ENCODE peak calls at places on chromosomes 1 and 21, in seven cellular contexts. A, O, D, Q, L, P and W are unnamed samples. For H3K4me1, the result is how much of the 10 kb centered on the place peaks cover.

GRCh38 chr1:21280482-21280881 is 9.8 kb downstream of the ECE1 start:
- DNase-seq in A (no peak), L (no peak), Q (no peak), O (no peak), D (no peak), P (no peak), W (no peak)

GRCh38 chr1:165353731-165354671 is 2.5 kb downstream of the LMX1A start:
- DNase-seq in A (no peak), P (no peak), D (no peak), O (no peak), L (no peak), Q (no peak), W (no peak)

GRCh38 chr1:40404670-40405462 is 31.3 kb downstream of the SMAP2 start:
- DNase-seq in P (peak), D (no peak), O (no peak), Q (peak), A (peak), L (no peak), W (no peak)

GRCh38 chr1:36342426-36343185 is 19.2 kb upstream of the EVA1B start:
- DNase-seq in D (peak), O (no peak), L (peak), A (peak), P (peak), Q (peak), W (no peak)

GRCh38 chr21:44699502-44700001 is 2.6 kb downstream of the KRTAP10-12 start:
- DNase-seq in O (no peak), L (no peak), D (no peak), A (no peak), Q (no peak), P (no peak), W (peak)

GRCh38 chr1:25647106-25647505 is 30.5 kb downstream of the MAN1C1 start:
- DNase-seq in O (no peak), L (no peak), A (no peak), Q (no peak), D (no peak), P (no peak), W (peak)

GRCh38 chr1:178942285-178943218 is 71.7 kb upstream of the ANGPTL1 start:
- DNase-seq in L (no peak), O (no peak), A (peak), Q (no peak), P (no peak), D (no peak), W (peak)

GRCh38 chr1:9455487-9456237 is 83.6 kb upstream of the SLC25A33 start:
- DNase-seq in Q (peak), A (peak), P (peak), D (peak), L (peak), O (no peak), W (no peak)

GRCh38 chr1:100034465-100034864 is 64.7 kb downstream of the SLC35A3 start:
- DNase-seq in Q (peak), A (peak), O (no peak), D (no peak), L (no peak), P (peak), W (no peak)

GRCh38 chr1:242467556-242468145 is 56.8 kb downstream of the PLD5 start:
- DNase-seq in O (no peak), P (no peak), Q (peak), A (peak), D (no peak), L (no peak), W (peak)

GRCh38 chr21:32524010-32524719 is 61.2 kb downstream of the TCP10L start:
- DNase-seq in P (no peak), Q (no peak), O (no peak), D (no peak), L (no peak), A (peak), W (peak)

DNA sequence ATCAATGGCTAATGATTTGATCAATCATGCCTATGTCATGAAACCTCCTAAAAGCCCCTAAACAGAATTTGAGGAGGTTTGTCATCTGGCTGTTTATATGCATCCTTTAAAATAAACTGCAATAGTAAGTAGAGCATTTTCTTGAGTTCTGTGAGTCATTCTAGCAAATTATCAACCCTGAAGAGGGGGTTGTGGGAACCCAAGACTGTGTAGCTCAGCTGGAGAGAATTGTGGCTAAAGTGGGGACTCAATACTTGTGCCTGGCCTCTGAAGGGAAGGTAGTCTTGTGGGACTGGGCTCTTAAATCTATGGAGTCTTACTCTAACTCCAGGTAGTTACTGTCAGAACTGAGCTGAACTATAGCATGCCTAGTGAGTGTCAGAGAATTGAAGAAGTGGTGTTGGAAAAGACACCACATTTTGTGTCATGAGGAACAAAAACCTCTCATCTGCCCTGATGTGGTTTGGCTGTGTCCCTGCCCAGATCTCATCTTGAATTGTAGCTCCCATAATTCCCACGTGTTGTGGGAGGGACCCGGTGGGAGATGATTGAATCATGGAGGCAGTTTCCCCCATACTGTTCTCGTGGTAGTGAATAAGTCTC is 402.4 kb downstream of the USH2A start:
- DNase-seq in P (no peak), O (no peak), L (no peak), A (no peak), Q (no peak), D (no peak), W (no peak)
- H3K4me1 ChIP-seq in P (under half), O (under half), L (under half), A (under half), Q (under half), D (under half), W (under half)

DNA sequence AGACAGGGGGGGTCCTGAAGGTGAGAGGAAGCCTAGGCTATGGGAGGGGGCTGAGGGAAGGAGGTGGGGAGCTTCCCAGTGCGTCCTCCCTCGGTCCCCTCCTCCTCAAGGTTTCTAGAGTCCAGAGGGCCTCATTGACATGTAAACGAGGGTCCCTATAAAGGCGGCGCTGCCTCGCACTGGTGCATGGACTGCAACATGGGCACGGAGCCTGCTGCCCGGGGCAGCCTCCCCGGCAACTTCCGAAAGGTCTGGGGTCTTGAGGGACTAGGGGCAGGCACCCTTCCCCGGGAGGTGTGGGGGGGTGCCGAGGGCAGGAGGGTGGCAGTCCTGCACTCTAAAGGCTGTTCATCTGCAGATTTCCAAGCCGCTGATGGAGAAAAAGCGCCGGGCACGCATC is at the start of gene HES3:
- DNase-seq in D (no peak), P (no peak), Q (no peak), L (no peak), A (no peak), O (no peak), W (no peak)
- H3K4me3 ChIP-seq in D (no peak), P (no peak), Q (no peak), L (no peak), A (no peak), O (no peak), W (no peak)

GRCh38 chr1:55604194-55604593 is 389.0 kb upstream of the USP24 start:
- DNase-seq in O (no peak), P (no peak), Q (no peak), D (no peak), L (no peak), A (no peak), W (no peak)
- H3K27ac ChIP-seq in O (no peak), P (no peak), Q (no peak), D (no peak), L (no peak), A (no peak), W (peak)

DNA sequence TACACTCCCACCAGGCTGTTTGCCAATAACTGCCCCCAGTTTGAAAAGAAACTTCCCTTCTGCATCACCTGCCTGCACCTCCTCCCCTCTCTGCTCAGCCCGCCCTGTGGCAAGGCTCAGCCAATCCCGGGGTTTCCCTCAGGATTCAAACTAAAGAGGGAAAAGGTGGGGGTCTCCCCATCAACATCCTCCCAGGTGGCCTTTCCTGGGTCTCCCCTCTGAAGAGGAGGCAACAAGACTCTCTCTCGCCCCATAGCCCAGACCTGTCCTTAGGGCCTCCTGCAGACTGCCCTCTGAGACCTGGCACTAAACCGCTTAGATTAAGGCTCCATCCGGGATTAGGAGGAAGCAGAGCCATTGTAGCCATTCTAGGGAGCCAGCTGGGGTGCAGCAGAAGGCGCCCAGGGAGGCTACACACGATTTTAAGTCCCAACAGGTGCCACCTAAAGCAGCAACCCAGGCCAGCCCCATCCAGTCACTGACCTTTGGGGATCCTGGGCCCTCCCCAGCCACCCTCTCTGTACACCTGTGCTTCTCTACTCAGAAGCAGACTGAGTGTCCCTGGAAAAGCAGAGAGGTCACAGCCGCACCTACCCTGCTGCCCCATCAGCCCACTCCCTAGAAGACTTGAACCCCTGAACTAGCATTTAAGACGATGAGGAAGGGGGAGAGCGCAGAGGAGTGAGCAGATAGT is 3.4 kb downstream of the IGSF9 start:
- DNase-seq in A (no peak), O (no peak), D (peak), L (no peak), P (no peak), Q (no peak), W (no peak)
- H3K4me1 ChIP-seq in A (under half), O (half or more), D (under half), L (under half), P (under half), Q (under half), W (under half)

DNA sequence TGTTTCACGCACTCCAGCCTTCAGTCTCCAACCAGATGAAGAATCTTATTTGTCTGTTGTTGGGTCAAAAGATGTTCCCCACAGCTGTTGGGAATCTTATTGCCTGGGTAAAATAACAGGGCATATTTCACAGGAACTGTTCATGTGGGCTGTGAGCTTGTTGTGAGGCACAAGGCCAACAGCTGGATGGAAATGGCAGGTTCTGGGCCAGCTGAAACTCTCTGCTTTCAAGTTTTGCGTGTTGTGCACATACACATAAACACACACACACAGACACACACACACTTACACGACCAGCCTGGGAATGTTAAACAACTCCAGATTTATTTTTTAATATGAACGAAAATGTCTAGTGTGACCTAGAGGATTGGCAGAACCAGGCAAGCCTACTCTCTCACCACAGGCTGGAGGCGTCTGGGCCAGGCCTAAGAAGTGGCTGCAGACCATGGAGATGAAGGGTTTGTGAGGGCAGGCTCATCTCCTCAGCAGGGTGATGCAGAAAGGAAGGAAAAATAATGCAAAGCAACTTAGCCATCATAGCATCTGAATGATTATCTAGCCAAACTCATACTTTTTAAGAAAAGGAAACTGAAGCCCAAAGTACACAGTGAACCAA is 357.0 kb downstream of the TTLL7 start:
- DNase-seq in D (no peak), A (peak), L (no peak), Q (no peak), P (no peak), O (no peak), W (no peak)
- H3K4me3 ChIP-seq in D (no peak), A (no peak), L (no peak), Q (no peak), P (no peak), O (no peak), W (no peak)

GRCh38 chr1:226568975-226569741 is 20.6 kb downstream of the STUM start:
- DNase-seq in L (no peak), P (no peak), Q (no peak), D (peak), A (no peak), O (no peak), W (no peak)

GRCh38 chr1:226568077-226568831 is 19.7 kb downstream of the STUM start:
- DNase-seq in D (peak), O (no peak), P (no peak), A (peak), L (peak), Q (no peak), W (no peak)

GRCh38 chr1:226571901-226572300 is 23.3 kb downstream of the STUM start:
- DNase-seq in A (no peak), L (no peak), P (no peak), Q (no peak), O (no peak), D (peak), W (no peak)

GRCh38 chr1:226572325-226572726 is 23.8 kb downstream of the STUM start:
- DNase-seq in A (no peak), L (no peak), D (peak), Q (no peak), O (no peak), P (no peak), W (no peak)

DNA sequence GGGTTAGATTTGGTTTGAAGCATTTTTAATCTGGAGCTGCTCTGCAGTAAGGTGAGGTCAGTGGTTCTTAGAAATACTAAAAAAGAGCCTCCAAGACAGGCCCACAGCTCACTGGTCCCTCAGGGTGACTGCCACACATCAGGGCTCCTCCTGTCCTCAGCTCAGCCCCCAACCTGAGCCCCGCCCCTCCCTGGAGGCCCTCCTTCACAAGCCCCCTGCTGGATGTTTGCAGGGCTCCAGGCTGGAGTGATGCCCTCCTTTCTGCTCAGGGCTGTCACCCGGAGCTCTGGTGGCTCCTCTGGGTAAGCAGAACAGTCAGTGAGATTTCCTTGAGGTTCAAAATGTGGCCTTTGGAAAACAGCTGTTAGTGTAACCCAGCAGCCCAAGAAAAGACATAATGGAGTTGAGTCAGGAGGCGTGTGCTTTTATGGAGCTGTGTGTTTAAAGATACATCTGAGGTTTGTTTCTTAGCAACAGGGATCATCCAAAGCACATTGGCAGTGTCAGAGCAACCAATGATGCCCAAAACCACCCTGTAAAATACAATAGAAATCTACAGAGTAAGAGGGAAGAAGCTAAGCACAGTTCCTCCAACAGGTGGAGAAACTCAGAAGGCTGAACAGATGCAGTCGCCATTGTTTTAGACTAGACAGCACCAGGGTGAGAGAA is 21.4 kb downstream of the STUM start:
- DNase-seq in P (no peak), O (no peak), Q (peak), L (no peak), A (no peak), D (peak), W (no peak)
- H3K27ac ChIP-seq in P (no peak), O (peak), Q (no peak), L (no peak), A (no peak), D (no peak), W (no peak)

GRCh38 chr1:67892451-67893125 is 59.3 kb upstream of the GNG12 start:
- DNase-seq in O (no peak), Q (no peak), L (no peak), D (no peak), P (no peak), A (no peak), W (no peak)
- H3K4me1 ChIP-seq in O (under half), Q (under half), L (under half), D (under half), P (under half), A (under half), W (under half)

DNA sequence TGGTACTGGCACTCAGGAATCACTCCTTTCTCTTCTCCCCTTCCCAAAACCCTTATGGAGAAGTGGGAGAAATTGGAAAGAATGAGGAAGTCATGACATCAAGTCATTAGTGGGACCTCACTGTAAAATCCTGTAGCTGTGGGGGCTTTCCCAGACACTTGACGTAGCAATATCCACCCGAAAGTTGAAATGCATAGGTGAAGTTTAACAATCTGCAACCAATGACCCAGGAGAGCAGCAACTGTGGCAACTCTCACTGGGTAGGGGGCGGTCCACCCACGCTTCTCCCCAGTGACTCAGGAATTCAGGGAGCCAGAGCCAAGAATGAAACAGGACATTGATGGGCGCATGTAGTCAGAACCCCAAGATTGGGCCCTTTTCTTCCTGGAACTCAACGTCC is 27.0 kb downstream of the ABCA4 start:
- DNase-seq in L (no peak), D (no peak), P (no peak), Q (no peak), A (peak), O (no peak), W (no peak)
- H3K4me3 ChIP-seq in L (no peak), D (no peak), P (no peak), Q (no peak), A (no peak), O (no peak), W (peak)